ENCODE peak calls at places on chromosomes 11 and 22, in eight cellular contexts. One of them, this sample, is unnamed.

GRCh38 chr11:45885274-45885920 is at the start of gene MAPK8IP1:
- DNase-seq in NB4: peak; percentile 55
- DNase-seq in T-helper 1 cell: peak; percentile 38
- DNase-seq in RWPE1: peak; percentile 73
- DNase-seq in Ammon's horn: peak; percentile 56
- DNase-seq in HTR-8/SVneo: peak; percentile 54
- DNase-seq in iris pigment epithelial cell: peak; percentile 18
- DNase-seq in progenitor cell of endocrine pancreas: peak; percentile 71
- DNase-seq in this sample: peak; percentile 56

GRCh38 chr11:129853508-129854228 is 38.0 kb downstream of the TMEM45B start:
- DNase-seq in NB4: peak; percentile 73
- DNase-seq in T-helper 1 cell: peak; percentile 64
- DNase-seq in RWPE1: peak; percentile 74
- DNase-seq in Ammon's horn: no peak
- DNase-seq in HTR-8/SVneo: no peak
- DNase-seq in iris pigment epithelial cell: peak; percentile 50
- DNase-seq in progenitor cell of endocrine pancreas: no peak
- DNase-seq in this sample: peak; percentile 92

GRCh38 chr11:117378966-117379865 is 51.6 kb downstream of the CEP164 start:
- DNase-seq in NB4: no peak
- DNase-seq in T-helper 1 cell: no peak
- DNase-seq in RWPE1: no peak
- DNase-seq in Ammon's horn: no peak
- DNase-seq in HTR-8/SVneo: no peak
- DNase-seq in iris pigment epithelial cell: no peak
- DNase-seq in progenitor cell of endocrine pancreas: no peak
- DNase-seq in this sample: no peak

GRCh38 chr22:18078329-18079041 is 695 bp downstream of the PEX26 start:
- DNase-seq in NB4: peak; percentile 69
- DNase-seq in T-helper 1 cell: peak; percentile 21
- DNase-seq in RWPE1: peak; percentile 24
- DNase-seq in Ammon's horn: no peak
- DNase-seq in HTR-8/SVneo: peak; percentile 11
- DNase-seq in iris pigment epithelial cell: peak; percentile 36
- DNase-seq in progenitor cell of endocrine pancreas: peak; percentile 15
- DNase-seq in this sample: peak; percentile 22

GRCh38 chr11:127345819-127346459 is 345.4 kb upstream of the KIRREL3 start:
- DNase-seq in NB4: peak; percentile 44
- DNase-seq in T-helper 1 cell: no peak
- DNase-seq in RWPE1: peak; percentile 25
- DNase-seq in Ammon's horn: peak; percentile 66
- DNase-seq in HTR-8/SVneo: peak; percentile 33
- DNase-seq in iris pigment epithelial cell: peak; percentile 21
- DNase-seq in progenitor cell of endocrine pancreas: no peak
- DNase-seq in this sample: no peak

GRCh38 chr11:59822989-59823566 is 12.5 kb upstream of the MRPL16 start:
- DNase-seq in NB4: peak; percentile 87
- DNase-seq in T-helper 1 cell: peak; percentile 11
- DNase-seq in RWPE1: peak; percentile 56
- DNase-seq in Ammon's horn: peak; percentile 70
- DNase-seq in HTR-8/SVneo: peak; percentile 40
- DNase-seq in iris pigment epithelial cell: peak; percentile 68
- DNase-seq in progenitor cell of endocrine pancreas: no peak
- DNase-seq in this sample: no peak

GRCh38 chr11:4798427-4799183 is 5.6 kb downstream of the OR52R1 start:
- DNase-seq in NB4: no peak
- DNase-seq in T-helper 1 cell: no peak
- DNase-seq in RWPE1: no peak
- DNase-seq in Ammon's horn: no peak
- DNase-seq in HTR-8/SVneo: no peak
- DNase-seq in iris pigment epithelial cell: no peak
- DNase-seq in progenitor cell of endocrine pancreas: no peak
- DNase-seq in this sample: no peak

GRCh38 chr11:128764617-128765095 is 70.8 kb downstream of the FLI1 start:
- DNase-seq in NB4: no peak
- DNase-seq in T-helper 1 cell: no peak
- DNase-seq in RWPE1: no peak
- DNase-seq in Ammon's horn: no peak
- DNase-seq in HTR-8/SVneo: no peak
- DNase-seq in iris pigment epithelial cell: no peak
- DNase-seq in progenitor cell of endocrine pancreas: no peak
- DNase-seq in this sample: no peak

GRCh38 chr22:18056802-18057474 is 20.9 kb upstream of the PEX26 start:
- DNase-seq in NB4: no peak
- DNase-seq in T-helper 1 cell: no peak
- DNase-seq in RWPE1: no peak
- DNase-seq in Ammon's horn: no peak
- DNase-seq in HTR-8/SVneo: no peak
- DNase-seq in iris pigment epithelial cell: no peak
- DNase-seq in progenitor cell of endocrine pancreas: no peak
- DNase-seq in this sample: no peak

GRCh38 chr11:74208507-74208906 is 37.4 kb downstream of the PPME1 start:
- DNase-seq in NB4: no peak
- DNase-seq in T-helper 1 cell: no peak
- DNase-seq in RWPE1: no peak
- DNase-seq in Ammon's horn: no peak
- DNase-seq in HTR-8/SVneo: no peak
- DNase-seq in iris pigment epithelial cell: no peak
- DNase-seq in progenitor cell of endocrine pancreas: no peak
- DNase-seq in this sample: no peak

GRCh38 chr11:58334708-58335107 is 24.2 kb downstream of the OR5B17 start:
- DNase-seq in NB4: peak; percentile 12
- DNase-seq in T-helper 1 cell: no peak
- DNase-seq in RWPE1: peak; percentile 75
- DNase-seq in Ammon's horn: no peak
- DNase-seq in HTR-8/SVneo: peak; percentile 41
- DNase-seq in iris pigment epithelial cell: peak; percentile 91
- DNase-seq in progenitor cell of endocrine pancreas: no peak
- DNase-seq in this sample: no peak

GRCh38 chr11:67041602-67042001 is 15.0 kb upstream of the RHOD start:
- DNase-seq in NB4: no peak
- DNase-seq in T-helper 1 cell: no peak
- DNase-seq in RWPE1: no peak
- DNase-seq in Ammon's horn: no peak
- DNase-seq in HTR-8/SVneo: no peak
- DNase-seq in iris pigment epithelial cell: no peak
- DNase-seq in progenitor cell of endocrine pancreas: no peak
- DNase-seq in this sample: no peak

GRCh38 chr11:118401151-118401879 is at the start of gene ATP5MG:
- DNase-seq in NB4: peak; percentile 91
- DNase-seq in T-helper 1 cell: peak; percentile 93
- DNase-seq in RWPE1: peak; percentile 86
- DNase-seq in Ammon's horn: peak; percentile 92
- DNase-seq in HTR-8/SVneo: peak; percentile 86
- DNase-seq in iris pigment epithelial cell: peak; percentile 85
- DNase-seq in progenitor cell of endocrine pancreas: peak; percentile 70
- DNase-seq in this sample: peak; percentile 94

GRCh38 chr11:57324154-57324885 is 432 bp downstream of the TNKS1BP1 start:
- DNase-seq in NB4: peak; percentile 61
- DNase-seq in T-helper 1 cell: peak; percentile 6
- DNase-seq in RWPE1: peak; percentile 41
- DNase-seq in Ammon's horn: no peak
- DNase-seq in HTR-8/SVneo: no peak
- DNase-seq in iris pigment epithelial cell: peak; percentile 52
- DNase-seq in progenitor cell of endocrine pancreas: peak; percentile 55
- DNase-seq in this sample: no peak

GRCh38 chr11:13896175-13896989 is 66.1 kb upstream of the SPON1 start:
- DNase-seq in NB4: no peak
- DNase-seq in T-helper 1 cell: no peak
- DNase-seq in RWPE1: no peak
- DNase-seq in Ammon's horn: no peak
- DNase-seq in HTR-8/SVneo: no peak
- DNase-seq in iris pigment epithelial cell: no peak
- DNase-seq in progenitor cell of endocrine pancreas: no peak
- DNase-seq in this sample: no peak

GRCh38 chr22:42602470-42602869 is 12.2 kb downstream of the POLDIP3 start:
- DNase-seq in NB4: no peak
- DNase-seq in T-helper 1 cell: no peak
- DNase-seq in RWPE1: no peak
- DNase-seq in Ammon's horn: no peak
- DNase-seq in HTR-8/SVneo: no peak
- DNase-seq in iris pigment epithelial cell: no peak
- DNase-seq in progenitor cell of endocrine pancreas: no peak
- DNase-seq in this sample: no peak

GRCh38 chr22:44389926-44390925 is 77.5 kb upstream of the SHISAL1 start:
- DNase-seq in NB4: no peak
- DNase-seq in T-helper 1 cell: no peak
- DNase-seq in RWPE1: no peak
- DNase-seq in Ammon's horn: no peak
- DNase-seq in HTR-8/SVneo: no peak
- DNase-seq in iris pigment epithelial cell: no peak
- DNase-seq in progenitor cell of endocrine pancreas: no peak
- DNase-seq in this sample: no peak

GRCh38 chr11:94586978-94587377 is 19.8 kb downstream of the PIWIL4 start:
- DNase-seq in NB4: no peak
- DNase-seq in T-helper 1 cell: no peak
- DNase-seq in RWPE1: no peak
- DNase-seq in Ammon's horn: no peak
- DNase-seq in HTR-8/SVneo: no peak
- DNase-seq in iris pigment epithelial cell: no peak
- DNase-seq in progenitor cell of endocrine pancreas: no peak
- DNase-seq in this sample: no peak

GRCh38 chr22:30636226-30637077 is 871 bp downstream of the SLC35E4 start:
- DNase-seq in NB4: no peak
- DNase-seq in T-helper 1 cell: peak; percentile 10
- DNase-seq in RWPE1: no peak
- DNase-seq in Ammon's horn: peak; percentile 49
- DNase-seq in HTR-8/SVneo: no peak
- DNase-seq in iris pigment epithelial cell: no peak
- DNase-seq in progenitor cell of endocrine pancreas: no peak
- DNase-seq in this sample: peak; percentile 31

GRCh38 chr11:104984818-104985217 is 16.4 kb upstream of the CASP4 start:
- DNase-seq in NB4: no peak
- DNase-seq in T-helper 1 cell: no peak
- DNase-seq in RWPE1: no peak
- DNase-seq in Ammon's horn: no peak
- DNase-seq in HTR-8/SVneo: no peak
- DNase-seq in iris pigment epithelial cell: no peak
- DNase-seq in progenitor cell of endocrine pancreas: no peak
- DNase-seq in this sample: no peak

GRCh38 chr11:123654566-123655081 is at the start of gene SCN3B:
- DNase-seq in NB4: peak; percentile 43
- DNase-seq in T-helper 1 cell: no peak
- DNase-seq in RWPE1: peak; percentile 84
- DNase-seq in Ammon's horn: peak; percentile 68
- DNase-seq in HTR-8/SVneo: peak; percentile 74
- DNase-seq in iris pigment epithelial cell: peak; percentile 81
- DNase-seq in progenitor cell of endocrine pancreas: peak; percentile 68
- DNase-seq in this sample: no peak

GRCh38 chr22:20955548-20955947 is 11.5 kb upstream of the AIFM3 start:
- DNase-seq in NB4: no peak
- DNase-seq in T-helper 1 cell: no peak
- DNase-seq in RWPE1: no peak
- DNase-seq in Ammon's horn: no peak
- DNase-seq in HTR-8/SVneo: no peak
- DNase-seq in iris pigment epithelial cell: no peak
- DNase-seq in progenitor cell of endocrine pancreas: no peak
- DNase-seq in this sample: no peak

GRCh38 chr11:35541621-35542375 is 16.4 kb upstream of the PAMR1 start:
- DNase-seq in NB4: no peak
- DNase-seq in T-helper 1 cell: no peak
- DNase-seq in RWPE1: no peak
- DNase-seq in Ammon's horn: no peak
- DNase-seq in HTR-8/SVneo: no peak
- DNase-seq in iris pigment epithelial cell: peak; percentile 96
- DNase-seq in progenitor cell of endocrine pancreas: no peak
- DNase-seq in this sample: no peak

GRCh38 chr22:48239461-48240164 is 1477.2 kb downstream of the TBC1D22A start:
- DNase-seq in NB4: no peak
- DNase-seq in T-helper 1 cell: no peak
- DNase-seq in RWPE1: no peak
- DNase-seq in Ammon's horn: no peak
- DNase-seq in HTR-8/SVneo: no peak
- DNase-seq in iris pigment epithelial cell: no peak
- DNase-seq in progenitor cell of endocrine pancreas: no peak
- DNase-seq in this sample: no peak

GRCh38 chr22:21775061-21775460 is 39.5 kb upstream of the YPEL1 start:
- DNase-seq in NB4: no peak
- DNase-seq in T-helper 1 cell: no peak
- DNase-seq in RWPE1: no peak
- DNase-seq in Ammon's horn: no peak
- DNase-seq in HTR-8/SVneo: no peak
- DNase-seq in iris pigment epithelial cell: peak; percentile 36
- DNase-seq in progenitor cell of endocrine pancreas: no peak
- DNase-seq in this sample: no peak

GRCh38 chr11:28529046-28529445 is 420.9 kb downstream of the METTL15 start:
- DNase-seq in NB4: no peak
- DNase-seq in T-helper 1 cell: no peak
- DNase-seq in RWPE1: no peak
- DNase-seq in Ammon's horn: no peak
- DNase-seq in HTR-8/SVneo: no peak
- DNase-seq in iris pigment epithelial cell: peak; percentile 96
- DNase-seq in progenitor cell of endocrine pancreas: no peak
- DNase-seq in this sample: no peak

GRCh38 chr11:118618115-118618990 is 10.9 kb downstream of the PHLDB1 start:
- DNase-seq in NB4: no peak
- DNase-seq in T-helper 1 cell: no peak
- DNase-seq in RWPE1: no peak
- DNase-seq in Ammon's horn: peak; percentile 90
- DNase-seq in HTR-8/SVneo: peak; percentile 32
- DNase-seq in iris pigment epithelial cell: peak; percentile 85
- DNase-seq in progenitor cell of endocrine pancreas: no peak
- DNase-seq in this sample: no peak